ENCODE peak calls at places on chromosomes 6 and 20, in six cellular contexts. R is H1, Q is GM12892, Y is GM12878, B is K562, F is HepG2. S is an unnamed sample.

GRCh38 chr6:33160728-33161323 is 31.4 kb downstream of the COL11A2 start:
- DNase-seq in R (no peak), Q (peak; percentile 19), Y (no peak), B (no peak), F (no peak), S (peak; percentile 9)

GRCh38 chr20:48823960-48824497 is 3.8 kb downstream of the PREX1 start:
- DNase-seq in R (no peak), Q (peak; percentile 50), Y (peak; percentile 76), B (no peak), F (no peak), S (peak; percentile 48)

GRCh38 chr20:51019598-51020592 is 3.0 kb downstream of the KCNG1 start:
- DNase-seq in R (no peak), Q (no peak), Y (no peak), B (no peak), F (no peak), S (no peak)

GRCh38 chr6:129498950-129499870 is 210.8 kb downstream of the ARHGAP18 start:
- DNase-seq in R (no peak), Q (no peak), Y (no peak), B (peak; percentile 72), F (peak; percentile 58), S (no peak)

GRCh38 chr6:5025911-5026819 is 22.3 kb upstream of the RPP40 start:
- DNase-seq in R (no peak), Q (no peak), Y (no peak), B (peak; percentile 55), F (peak; percentile 35), S (no peak)

GRCh38 chr6:36119927-36120477 is 10.3 kb upstream of the MAPK13 start:
- DNase-seq in R (no peak), Q (no peak), Y (no peak), B (no peak), F (no peak), S (no peak)

GRCh38 chr20:57514273-57514751 is 10.6 kb downstream of the CTCFL start:
- DNase-seq in R (no peak), Q (no peak), Y (no peak), B (peak; percentile 63), F (peak; percentile 73), S (peak; percentile 41)

GRCh38 chr20:9166153-9166780 is 97.4 kb downstream of the PLCB4 start:
- DNase-seq in R (no peak), Q (no peak), Y (no peak), B (no peak), F (no peak), S (no peak)

GRCh38 chr6:10613077-10613476 is 81.3 kb downstream of the C6orf52 start:
- DNase-seq in R (no peak), Q (no peak), Y (no peak), B (no peak), F (peak; percentile 78), S (no peak)

GRCh38 chr6:51579013-51579412 is 508.4 kb downstream of the PKHD1 start:
- DNase-seq in R (no peak), Q (no peak), Y (no peak), B (no peak), F (no peak), S (no peak)

GRCh38 chr6:19662911-19663310 is 174.3 kb upstream of the ID4 start:
- DNase-seq in R (no peak), Q (no peak), Y (no peak), B (no peak), F (no peak), S (no peak)

GRCh38 chr6:163996491-163996890 is 582.0 kb downstream of the QKI start:
- DNase-seq in R (no peak), Q (no peak), Y (no peak), B (no peak), F (no peak), S (no peak)

GRCh38 chr6:143187173-143187908 is 126.7 kb downstream of the AIG1 start:
- DNase-seq in R (no peak), Q (no peak), Y (no peak), B (no peak), F (no peak), S (no peak)

GRCh38 chr6:43665376-43665775 is 20.5 kb downstream of the RSPH9 start:
- DNase-seq in R (no peak), Q (no peak), Y (no peak), B (no peak), F (no peak), S (no peak)

GRCh38 chr6:123415844-123416468 is 220.8 kb downstream of the TRDN start:
- DNase-seq in R (no peak), Q (no peak), Y (no peak), B (peak; percentile 66), F (peak; percentile 56), S (peak; percentile 1)

GRCh38 chr20:21323640-21324039 is 20.5 kb downstream of the XRN2 start:
- DNase-seq in R (no peak), Q (no peak), Y (no peak), B (peak; percentile 55), F (no peak), S (no peak)

GRCh38 chr20:34343458-34344255 is 19.4 kb upstream of the ITCH start:
- DNase-seq in R (no peak), Q (no peak), Y (no peak), B (no peak), F (no peak), S (no peak)

GRCh38 chr6:38750968-38751615 is 36.0 kb downstream of the DNAH8 start:
- DNase-seq in R (no peak), Q (no peak), Y (no peak), B (no peak), F (no peak), S (no peak)

GRCh38 chr20:33812673-33813462 is 1.7 kb downstream of the CHMP4B start:
- DNase-seq in R (no peak), Q (no peak), Y (no peak), B (peak; percentile 62), F (peak; percentile 91), S (no peak)

GRCh38 chr20:49356676-49357075 is 78.8 kb upstream of the ZNFX1 start:
- DNase-seq in R (no peak), Q (no peak), Y (no peak), B (no peak), F (no peak), S (no peak)

GRCh38 chr20:35742741-35743523 is 872 bp upstream of the RBM39 start:
- DNase-seq in R (no peak), Q (no peak), Y (peak; percentile 59), B (peak; percentile 51), F (peak; percentile 69), S (no peak)

GRCh38 chr20:35739294-35740163 is 2.5 kb downstream of the RBM39 start:
- DNase-seq in R (no peak), Q (no peak), Y (no peak), B (peak; percentile 37), F (peak; percentile 57), S (no peak)

GRCh38 chr20:35743693-35744491 is 1.8 kb upstream of the RBM39 start:
- DNase-seq in R (no peak), Q (no peak), Y (no peak), B (peak; percentile 76), F (peak; percentile 79), S (no peak)

GRCh38 chr20:35738410-35739179 is 3.5 kb downstream of the RBM39 start:
- DNase-seq in R (no peak), Q (no peak), Y (no peak), B (no peak), F (no peak), S (no peak)

GRCh38 chr20:35741892-35742740 is at the start of gene RBM39:
- DNase-seq in R (peak; percentile 100), Q (peak; percentile 77), Y (peak; percentile 100), B (peak; percentile 100), F (peak; percentile 100), S (peak; percentile 68)
- TF ChIP-seq POLR2A in R (peak; percentile 99), Q (peak; percentile 90), Y (peak; percentile 92), B (peak; percentile 99), F (peak; percentile 97), S (peak; percentile 90)

DNA sequence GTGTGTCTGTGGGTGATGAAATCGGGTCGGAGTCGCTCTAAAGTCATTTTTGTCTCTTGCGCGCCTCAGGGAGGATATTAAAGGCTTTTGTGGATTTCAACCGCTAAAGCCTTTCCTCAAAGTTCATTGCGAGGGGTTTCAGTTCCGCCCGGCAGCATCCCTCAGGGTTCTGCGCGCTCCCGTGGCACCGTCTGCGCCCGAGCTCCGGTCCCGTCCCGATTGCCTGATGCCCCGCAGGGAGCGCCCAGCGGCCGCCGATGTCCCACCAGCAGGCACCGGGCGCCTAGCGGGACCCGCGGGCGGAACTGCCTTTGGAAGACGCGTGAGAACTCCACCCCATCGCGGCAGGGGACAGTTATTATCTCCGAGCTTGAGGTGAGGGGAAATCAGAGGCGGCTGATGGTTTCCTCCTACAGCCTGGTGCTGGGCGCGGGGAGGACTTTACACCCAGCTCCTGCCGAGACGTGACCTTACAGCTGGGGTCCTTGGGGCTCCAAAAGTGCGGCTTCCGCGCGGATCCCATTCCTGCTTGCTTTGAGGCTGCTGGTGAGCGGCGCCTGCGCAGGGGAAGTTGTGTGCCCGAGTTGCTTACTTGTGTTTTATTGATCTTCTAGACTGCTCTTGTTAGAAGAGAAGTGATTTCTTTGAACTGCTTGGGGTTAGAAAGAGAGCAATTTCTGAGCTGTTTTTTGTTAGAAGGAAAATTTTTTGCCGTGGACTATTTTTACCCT is 27.1 kb downstream of the ULBP1 start:
- DNase-seq in R (no peak), Q (peak; percentile 48), Y (no peak), B (no peak), F (no peak), S (peak; percentile 43)
- TF ChIP-seq TAF1 in R (no peak), Q (no peak), Y (no peak), B (no peak), F (no peak), S (no peak)

GRCh38 chr6:22045261-22045912 is 251.4 kb downstream of the PRL start:
- DNase-seq in R (no peak), Q (no peak), Y (no peak), B (no peak), F (no peak), S (no peak)
- TF ChIP-seq POLR2A in R (no peak), Q (no peak), Y (no peak), B (no peak), F (no peak), S (no peak)

GRCh38 chr20:59062057-59062456 is 19.5 kb upstream of the PRELID3B start:
- DNase-seq in R (no peak), Q (no peak), Y (no peak), B (no peak), F (no peak), S (no peak)

GRCh38 chr20:59064214-59064722 is 21.7 kb upstream of the PRELID3B start:
- DNase-seq in R (no peak), Q (no peak), Y (no peak), B (no peak), F (no peak), S (no peak)

GRCh38 chr20:59068534-59068933 is 25.9 kb upstream of the PRELID3B start:
- DNase-seq in R (no peak), Q (no peak), Y (no peak), B (no peak), F (no peak), S (no peak)

DNA sequence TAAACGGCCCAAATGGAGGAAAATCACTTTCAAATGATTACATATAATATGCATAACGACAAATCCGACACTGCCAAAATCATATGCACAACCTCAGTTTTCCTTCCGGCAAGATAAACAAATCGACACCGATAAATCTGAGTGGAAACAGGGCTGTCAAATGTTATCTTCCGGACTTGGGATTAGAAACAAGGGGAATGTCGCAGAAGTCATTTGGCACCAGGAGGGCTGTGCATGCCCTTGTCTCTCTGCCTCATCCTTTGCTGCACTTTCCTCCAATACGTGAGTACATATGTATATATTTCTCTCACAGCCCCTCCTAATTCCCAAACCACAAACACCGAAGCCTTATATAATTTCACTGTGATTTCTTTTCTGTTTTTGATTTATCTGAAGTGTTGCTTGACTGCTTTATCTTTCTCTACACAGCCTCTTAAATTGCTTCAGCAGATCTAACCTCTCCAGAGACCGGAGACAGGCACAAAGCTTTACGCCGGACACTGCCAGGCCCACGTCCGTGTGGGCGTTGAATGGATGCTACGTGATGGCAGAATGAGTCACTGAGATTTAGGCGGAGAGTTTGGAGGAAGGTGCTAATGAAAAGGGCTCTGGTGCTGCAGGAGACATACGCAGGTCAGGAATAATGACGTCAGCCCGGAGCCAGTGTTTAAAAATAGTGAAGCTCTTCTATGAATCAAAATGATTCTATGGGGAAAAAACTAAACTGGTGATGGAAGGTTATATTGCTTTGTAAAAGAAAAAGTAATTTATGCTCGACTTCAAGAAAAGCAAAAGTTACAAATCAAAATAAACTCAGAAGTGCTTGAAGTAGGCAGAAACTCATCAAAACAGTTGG is 21.0 kb upstream of the PRELID3B start:
- DNase-seq in R (no peak), Q (no peak), Y (no peak), B (peak; percentile 38), F (no peak), S (no peak)
- TF ChIP-seq TAF1 in R (no peak), Q (no peak), Y (no peak), B (no peak), F (no peak), S (no peak)